ENCODE peak calls at places on chromosomes 11 and 22, in seven cellular contexts. V is mesenchymal stem cell, G is ovary, L is GM23338, N is heart right ventricle, D is PC-9, O is trophoblast cell. P is an unnamed sample.

GRCh38 chr11:109864834-109865557 is 228.2 kb upstream of the ZC3H12C start:
- DNase-seq in V (peak; percentile 77), G (no peak), L (no peak), N (no peak), D (no peak), O (peak; percentile 97), P (no peak)

GRCh38 chr11:125290263-125290662 is 125.7 kb downstream of the PKNOX2 start:
- DNase-seq in V (no peak), G (no peak), L (no peak), N (no peak), D (no peak), O (no peak), P (no peak)

GRCh38 chr11:122235615-122236014 is 119.6 kb upstream of the BLID start:
- DNase-seq in V (peak; percentile 94), G (no peak), L (no peak), N (peak; percentile 20), D (no peak), O (no peak), P (no peak)

GRCh38 chr11:17021550-17021949 is 7.3 kb upstream of the PLEKHA7 start:
- DNase-seq in V (peak; percentile 53), G (no peak), L (peak; percentile 65), N (no peak), D (no peak), O (peak; percentile 98), P (no peak)

GRCh38 chr11:64409707-64410395 is 50.9 kb downstream of the RPS6KA4 start:
- DNase-seq in V (no peak), G (no peak), L (peak; percentile 34), N (no peak), D (no peak), O (no peak), P (no peak)

GRCh38 chr11:110712643-110713468 is 619 bp upstream of the ARHGAP20 start:
- DNase-seq in V (peak; percentile 20), G (no peak), L (peak; percentile 49), N (no peak), D (no peak), O (peak; percentile 17), P (no peak)

GRCh38 chr11:6637871-6638270 is 17.7 kb downstream of the DCHS1 start:
- DNase-seq in V (peak; percentile 69), G (no peak), L (no peak), N (no peak), D (peak; percentile 11), O (no peak), P (no peak)

GRCh38 chr22:21921184-21921721 is 31.4 kb downstream of the PPM1F start:
- DNase-seq in V (no peak), G (no peak), L (peak; percentile 55), N (no peak), D (no peak), O (no peak), P (no peak)

GRCh38 chr22:19450363-19451175 is 3.1 kb upstream of the C22orf39 start:
- DNase-seq in V (no peak), G (no peak), L (no peak), N (no peak), D (no peak), O (peak; percentile 53), P (no peak)

GRCh38 chr11:117232911-117233409 is 489 bp downstream of the RNF214 start:
- DNase-seq in V (no peak), G (peak; percentile 38), L (peak; percentile 49), N (peak; percentile 21), D (no peak), O (no peak), P (peak; percentile 63)

GRCh38 chr22:43449205-43449830 is 37.5 kb downstream of the MPPED1 start:
- DNase-seq in V (no peak), G (no peak), L (peak; percentile 53), N (no peak), D (no peak), O (no peak), P (no peak)

GRCh38 chr11:47189100-47189834 is 3.0 kb upstream of the PACSIN3 start:
- DNase-seq in V (peak; percentile 89), G (no peak), L (no peak), N (no peak), D (peak; percentile 70), O (peak; percentile 84), P (no peak)

GRCh38 chr22:23815781-23816551 is 22.8 kb downstream of the DERL3 start:
- DNase-seq in V (no peak), G (no peak), L (no peak), N (peak; percentile 58), D (no peak), O (peak; percentile 99), P (peak; percentile 3)

GRCh38 chr11:32137263-32137662 is 46.4 kb downstream of the RCN1 start:
- DNase-seq in V (peak; percentile 89), G (no peak), L (no peak), N (no peak), D (no peak), O (peak; percentile 92), P (no peak)

GRCh38 chr11:44564198-44564597 is 1.3 kb upstream of the CD82 start:
- DNase-seq in V (no peak), G (peak; percentile 79), L (no peak), N (peak; percentile 38), D (no peak), O (no peak), P (no peak)
- H3K4me3 ChIP-seq in V (no peak overlapping the region), G (peak overlapping the region; percentile 69), L (no peak overlapping the region), N (peak overlapping the region; percentile 62), D (peak overlapping the region; percentile 58), O (no peak overlapping the region), P (peak overlapping the region; percentile 79)

GRCh38 chr22:45933503-45934167 is 43.3 kb downstream of the WNT7B start:
- DNase-seq in V (no peak), G (no peak), L (no peak), N (no peak), D (no peak), O (no peak), P (no peak)
- H3K4me1 ChIP-seq in V (peaks cover 45% of the 10 kb centered on the region), G (no peaks in the 10 kb centered on the region), L (no peaks in the 10 kb centered on the region), N (no peaks in the 10 kb centered on the region), D (peaks cover 37% of the 10 kb centered on the region), O (no peaks in the 10 kb centered on the region), P (no peaks in the 10 kb centered on the region)

DNA sequence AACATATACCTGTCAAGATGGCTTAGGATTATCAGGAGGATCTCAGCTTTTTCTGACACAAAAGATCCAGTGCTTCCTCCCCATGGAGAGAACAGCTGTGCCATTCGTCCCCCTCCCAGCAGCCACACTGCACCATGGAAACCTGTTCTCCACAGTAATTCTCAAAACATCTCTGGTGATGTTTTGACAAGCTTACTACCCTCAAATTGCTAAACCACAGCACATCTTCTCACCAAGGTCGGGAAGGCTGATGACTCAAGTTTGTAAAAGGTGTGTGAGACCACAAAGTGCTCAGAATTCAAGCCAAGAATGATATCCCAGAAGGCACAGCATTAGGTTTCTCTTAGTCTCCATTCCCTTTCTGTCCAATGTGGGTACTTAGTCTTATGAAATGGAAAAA is 3.9 kb upstream of the RAB38 start:
- DNase-seq in V (peak; percentile 48), G (no peak), L (no peak), N (no peak), D (peak; percentile 15), O (no peak), P (no peak)
- H3K27ac ChIP-seq in V (peak overlapping the region; percentile 14), G (no peak overlapping the region), L (no peak overlapping the region), N (no peak overlapping the region), D (peak overlapping the region; percentile 52), O (no peak overlapping the region), P (no peak overlapping the region)

GRCh38 chr22:30573594-30574094 is 821 bp downstream of the GAL3ST1 start:
- DNase-seq in V (no peak), G (no peak), L (peak; percentile 30), N (no peak), D (no peak), O (no peak), P (no peak)
- H3K4me3 ChIP-seq in V (no peak overlapping the region), G (no peak overlapping the region), L (peak overlapping the region; percentile 74), N (no peak overlapping the region), D (no peak overlapping the region), O (no peak overlapping the region), P (peak overlapping the region; percentile 45)

GRCh38 chr22:39513791-39514190 is 6.6 kb upstream of the ATF4 start:
- DNase-seq in V (no peak), G (no peak), L (no peak), N (no peak), D (no peak), O (no peak), P (no peak)

GRCh38 chr22:39508393-39508792 is 6.3 kb downstream of the MIEF1 start:
- DNase-seq in V (no peak), G (no peak), L (no peak), N (no peak), D (no peak), O (no peak), P (no peak)

GRCh38 chr22:39511226-39511625 is 9.1 kb upstream of the ATF4 start:
- DNase-seq in V (no peak), G (no peak), L (no peak), N (no peak), D (no peak), O (peak; percentile 61), P (no peak)

GRCh38 chr22:39512026-39512425 is 8.3 kb upstream of the ATF4 start:
- DNase-seq in V (no peak), G (no peak), L (no peak), N (no peak), D (no peak), O (no peak), P (no peak)

GRCh38 chr22:39510529-39511149 is 8.5 kb downstream of the MIEF1 start:
- DNase-seq in V (no peak), G (no peak), L (peak; percentile 77), N (no peak), D (no peak), O (no peak), P (no peak)
- H3K4me1 ChIP-seq in V (peaks cover 3% of the 10 kb centered on the region), G (no peaks in the 10 kb centered on the region), L (no peaks in the 10 kb centered on the region), N (peaks cover 42% of the 10 kb centered on the region), D (no peaks in the 10 kb centered on the region), O (no peaks in the 10 kb centered on the region), P (no peaks in the 10 kb centered on the region)

GRCh38 chr22:31095637-31096249 is 11.6 kb downstream of the SELENOM start:
- DNase-seq in V (no peak), G (no peak), L (no peak), N (no peak), D (no peak), O (no peak), P (no peak)
- H3K27ac ChIP-seq in V (no peak overlapping the region), G (no peak overlapping the region), L (no peak overlapping the region), N (no peak overlapping the region), D (no peak overlapping the region), O (no peak overlapping the region), P (no peak overlapping the region)

P was measured in lower lobe of right lung.